ENCODE peak calls at places on chromosomes 16 and 17, in seven cellular contexts. Z is anterior cingulate cortex, H is GM23248, K is fibroblast of the conjunctiva, I is A549, L is GDM1, A is AG10803. X is an unnamed sample.

GRCh38 chr16:87824991-87825841 is 44.1 kb downstream of the SLC7A5 start:
- DNase-seq in Z (no peak), H (no peak), K (no peak), I (no peak), L (no peak), A (no peak), X (no peak)

GRCh38 chr17:63436523-63437110 is 9.5 kb downstream of the CYB561 start:
- DNase-seq in Z (peak; percentile 18), H (no peak), K (no peak), I (no peak), L (no peak), A (no peak), X (no peak)

GRCh38 chr17:81528651-81529436 is 667 bp downstream of the FSCN2 start:
- DNase-seq in Z (no peak), H (no peak), K (no peak), I (no peak), L (no peak), A (no peak), X (no peak)

GRCh38 chr16:69150146-69150865 is 17.9 kb downstream of the UTP4 start:
- DNase-seq in Z (peak; percentile 64), H (peak; percentile 79), K (peak; percentile 80), I (peak; percentile 77), L (peak; percentile 5), A (peak; percentile 75), X (peak; percentile 67)

GRCh38 chr17:60161598-60162330 is 12.0 kb downstream of the CA4 start:
- DNase-seq in Z (no peak), H (no peak), K (no peak), I (no peak), L (peak; percentile 34), A (no peak), X (no peak)

GRCh38 chr17:78716814-78717393 is 65.2 kb downstream of the CYTH1 start:
- DNase-seq in Z (peak; percentile 94), H (peak; percentile 78), K (no peak), I (peak; percentile 85), L (no peak), A (peak; percentile 49), X (peak; percentile 44)

GRCh38 chr17:42879596-42879985 is 21.0 kb upstream of the G6PC1 start:
- DNase-seq in Z (no peak), H (peak; percentile 81), K (no peak), I (no peak), L (no peak), A (peak; percentile 57), X (no peak)

GRCh38 chr16:30761427-30761927 is 385 bp downstream of the CFAP119 start:
- DNase-seq in Z (no peak), H (peak; percentile 61), K (no peak), I (no peak), L (no peak), A (no peak), X (peak; percentile 70)

GRCh38 chr16:80526418-80527061 is 14.3 kb upstream of the DYNLRB2 start:
- DNase-seq in Z (no peak), H (peak; percentile 76), K (peak; percentile 50), I (no peak), L (peak; percentile 2), A (peak; percentile 65), X (peak; percentile 43)

GRCh38 chr16:5505093-5505887 is 407.7 kb upstream of the EEF2KMT start:
- DNase-seq in Z (no peak), H (no peak), K (no peak), I (no peak), L (no peak), A (no peak), X (no peak)

GRCh38 chr17:14019186-14019956 is 49.9 kb upstream of the COX10 start:
- DNase-seq in Z (no peak), H (peak; percentile 62), K (no peak), I (no peak), L (no peak), A (peak; percentile 11), X (no peak)

GRCh38 chr17:43723697-43724359 is 34.8 kb downstream of the SOST start:
- DNase-seq in Z (no peak), H (peak; percentile 88), K (no peak), I (peak; percentile 94), L (no peak), A (peak; percentile 88), X (no peak)

GRCh38 chr16:3152273-3153076 is 17.6 kb downstream of the ZNF213 start:
- DNase-seq in Z (peak; percentile 82), H (peak; percentile 87), K (peak; percentile 85), I (peak; percentile 78), L (peak; percentile 76), A (peak; percentile 87), X (peak; percentile 76)

GRCh38 chr17:17675925-17676534 is 5.2 kb upstream of the RAI1 start:
- DNase-seq in Z (no peak), H (peak; percentile 61), K (no peak), I (no peak), L (peak; percentile 48), A (no peak), X (no peak)

GRCh38 chr17:76492989-76493501 is 8.2 kb downstream of the RHBDF2 start:
- DNase-seq in Z (peak; percentile 25), H (peak; percentile 76), K (peak; percentile 21), I (no peak), L (peak; percentile 79), A (peak; percentile 77), X (peak; percentile 75)

GRCh38 chr17:79042421-79043190 is 18.6 kb downstream of the C1QTNF1 start:
- DNase-seq in Z (no peak), H (peak; percentile 82), K (peak; percentile 31), I (peak; percentile 93), L (peak; percentile 21), A (peak; percentile 65), X (peak; percentile 61)

GRCh38 chr17:7060165-7060890 is 16.4 kb upstream of the SLC16A11 start:
- DNase-seq in Z (no peak), H (peak; percentile 77), K (no peak), I (peak; percentile 98), L (no peak), A (no peak), X (no peak)